ENCODE peak calls at places on chromosomes 4 and X, in nine cellular contexts. E, V, M, C, G, X, T, N and I are unnamed samples.

GRCh38 chr4:761086-761485 is 55.5 kb downstream of the PCGF3 start:
- DNase-seq in E (no peak), V (no peak), M (no peak), C (no peak), G (no peak), X (no peak), T (no peak), N (no peak), I (no peak)

GRCh38 chr4:76801621-76802545 is 96.1 kb downstream of the SOWAHB start:
- DNase-seq in E (peak), V (peak), M (no peak), C (no peak), G (no peak), X (no peak), T (no peak), N (no peak), I (no peak)

GRCh38 chr4:95546866-95547707 is 1.7 kb downstream of the UNC5C start:
- DNase-seq in E (peak), V (peak), M (no peak), C (no peak), G (no peak), X (no peak), T (no peak), N (no peak), I (no peak)

GRCh38 chr4:33060873-33061542 is 2340.8 kb downstream of the PCDH7 start:
- DNase-seq in E (peak), V (peak), M (no peak), C (no peak), G (no peak), X (no peak), T (peak), N (no peak), I (peak)

GRCh38 chr4:94577136-94577535 is 125.4 kb downstream of the PDLIM5 start:
- DNase-seq in E (peak), V (peak), M (no peak), C (no peak), G (no peak), X (no peak), T (no peak), N (no peak), I (no peak)

GRCh38 chr4:67394771-67395310 is 150.5 kb downstream of the CENPC start:
- DNase-seq in E (no peak), V (no peak), M (no peak), C (no peak), G (no peak), X (no peak), T (no peak), N (no peak), I (no peak)

GRCh38 chr4:15562623-15563022 is 92.5 kb downstream of the FBXL5 start:
- DNase-seq in E (no peak), V (no peak), M (no peak), C (no peak), G (no peak), X (no peak), T (no peak), N (no peak), I (peak)

GRCh38 chr4:8709050-8709728 is 116.6 kb downstream of the CPZ start:
- DNase-seq in E (no peak), V (peak), M (no peak), C (no peak), G (no peak), X (no peak), T (peak), N (no peak), I (no peak)

GRCh38 chrX:23797371-23798128 is 14.6 kb downstream of the SAT1 start:
- DNase-seq in E (no peak), V (no peak), M (no peak), C (no peak), G (no peak), X (no peak), T (no peak), N (no peak), I (no peak)

GRCh38 chr4:82784615-82785247 is 13.9 kb downstream of the SCD5 start:
- DNase-seq in E (no peak), V (peak), M (no peak), C (no peak), G (no peak), X (no peak), T (no peak), N (no peak), I (no peak)

GRCh38 chr4:41258783-41259182 is 2.1 kb downstream of the UCHL1 start:
- DNase-seq in E (peak), V (peak), M (no peak), C (no peak), G (no peak), X (no peak), T (no peak), N (no peak), I (peak)

GRCh38 chr4:43360296-43360695 is 467.8 kb downstream of the GRXCR1 start:
- DNase-seq in E (no peak), V (no peak), M (no peak), C (no peak), G (no peak), X (no peak), T (no peak), N (no peak), I (no peak)

GRCh38 chrX:137164329-137164728 is 130.5 kb upstream of the GPR101 start:
- DNase-seq in E (no peak), V (no peak), M (no peak), C (no peak), G (no peak), X (no peak), T (no peak), N (no peak), I (no peak)

GRCh38 chrX:14777484-14777883 is 95.4 kb downstream of the FANCB start:
- DNase-seq in E (no peak), V (no peak), M (no peak), C (no peak), G (no peak), X (no peak), T (no peak), N (no peak), I (no peak)

GRCh38 chrX:22247169-22247568 is 25.5 kb upstream of the CBLL2 start:
- DNase-seq in E (no peak), V (no peak), M (no peak), C (no peak), G (no peak), X (no peak), T (no peak), N (no peak), I (no peak)

GRCh38 chr4:25792200-25792791 is 70.5 kb downstream of the SEL1L3 start:
- DNase-seq in E (peak), V (peak), M (no peak), C (no peak), G (no peak), X (no peak), T (no peak), N (no peak), I (peak)

GRCh38 chrX:153476628-153477027 is 6.3 kb upstream of the HAUS7 start:
- DNase-seq in E (no peak), V (no peak), M (no peak), C (no peak), G (no peak), X (no peak), T (no peak), N (no peak), I (no peak)

GRCh38 chr4:106320235-106320634 is 3.9 kb downstream of the AIMP1 start:
- DNase-seq in E (no peak), V (no peak), M (no peak), C (no peak), G (no peak), X (no peak), T (no peak), N (no peak), I (no peak)

GRCh38 chr4:184668511-184669114 is 19.1 kb downstream of the PRIMPOL start:
- DNase-seq in E (no peak), V (no peak), M (no peak), C (no peak), G (no peak), X (no peak), T (no peak), N (no peak), I (no peak)

GRCh38 chrX:71992711-71993110 is 82.1 kb downstream of the NHSL2 start:
- DNase-seq in E (no peak), V (peak), M (no peak), C (no peak), G (no peak), X (no peak), T (no peak), N (peak), I (no peak)

GRCh38 chr4:7725951-7726350 is 213.7 kb downstream of the AFAP1 start:
- DNase-seq in E (no peak), V (no peak), M (no peak), C (no peak), G (no peak), X (no peak), T (no peak), N (no peak), I (no peak)

GRCh38 chr4:87632469-87632868 is 17.6 kb upstream of the DMP1 start:
- DNase-seq in E (no peak), V (no peak), M (no peak), C (no peak), G (no peak), X (no peak), T (no peak), N (no peak), I (no peak)

GRCh38 chr4:21380861-21381260 is 567.7 kb downstream of the KCNIP4 start:
- DNase-seq in E (no peak), V (no peak), M (no peak), C (no peak), G (no peak), X (no peak), T (no peak), N (no peak), I (no peak)

GRCh38 chr4:121448231-121448630 is 67.4 kb upstream of the QRFPR start:
- DNase-seq in E (no peak), V (no peak), M (no peak), C (no peak), G (no peak), X (no peak), T (no peak), N (no peak), I (no peak)

GRCh38 chrX:130994671-130995070 is 63.5 kb upstream of the ARHGAP36 start:
- DNase-seq in E (peak), V (peak), M (no peak), C (no peak), G (no peak), X (no peak), T (no peak), N (no peak), I (peak)